ENCODE peak calls at places on chromosomes 11 and 22, in eight cellular contexts. B, G, Z, V, T, K, N and W are unnamed samples.

GRCh38 chr11:111603633-111604130 is 1.4 kb downstream of the SIK2 start:
- DNase-seq in B (no peak), G (no peak), Z (no peak), V (no peak), T (no peak), K (no peak), N (no peak), W (no peak)

GRCh38 chr11:12287374-12288211 is 89.8 kb upstream of the PARVA start:
- DNase-seq in B (peak), G (peak), Z (peak), V (peak), T (no peak), K (no peak), N (no peak), W (peak)

GRCh38 chr11:8309862-8310261 is 46.2 kb upstream of the LMO1 start:
- DNase-seq in B (no peak), G (no peak), Z (no peak), V (peak), T (no peak), K (peak), N (no peak), W (no peak)

GRCh38 chr22:28282346-28282745 is 363.3 kb upstream of the PITPNB start:
- DNase-seq in B (no peak), G (no peak), Z (no peak), V (no peak), T (no peak), K (no peak), N (no peak), W (no peak)

GRCh38 chr11:43685483-43685882 is 4.9 kb downstream of the HSD17B12 start:
- DNase-seq in B (no peak), G (no peak), Z (no peak), V (peak), T (no peak), K (no peak), N (no peak), W (no peak)

GRCh38 chr11:78256962-78257361 is 68.2 kb downstream of the USP35 start:
- DNase-seq in B (peak), G (no peak), Z (no peak), V (no peak), T (peak), K (peak), N (peak), W (peak)

GRCh38 chr11:76166314-76166713 is 40.0 kb downstream of the WNT11 start:
- DNase-seq in B (no peak), G (no peak), Z (no peak), V (no peak), T (no peak), K (no peak), N (no peak), W (no peak)

GRCh38 chr11:63944987-63945386 is 6.2 kb downstream of the NAA40 start:
- DNase-seq in B (peak), G (no peak), Z (no peak), V (no peak), T (no peak), K (peak), N (peak), W (peak)

GRCh38 chr11:118530683-118531596 is at the start of gene TMEM25:
- DNase-seq in B (peak), G (no peak), Z (no peak), V (no peak), T (peak), K (peak), N (peak), W (no peak)

GRCh38 chr11:46360878-46361277 is 13.6 kb downstream of the DGKZ start:
- DNase-seq in B (no peak), G (no peak), Z (no peak), V (no peak), T (no peak), K (no peak), N (no peak), W (no peak)

GRCh38 chr11:46361283-46362145 is 14.3 kb downstream of the DGKZ start:
- DNase-seq in B (peak), G (no peak), Z (no peak), V (no peak), T (peak), K (no peak), N (no peak), W (no peak)

GRCh38 chr11:46362146-46363030 is 15.1 kb downstream of the DGKZ start:
- DNase-seq in B (peak), G (no peak), Z (no peak), V (no peak), T (no peak), K (no peak), N (no peak), W (no peak)

GRCh38 chr11:46357483-46357936 is 10.2 kb downstream of the DGKZ start:
- DNase-seq in B (no peak), G (no peak), Z (no peak), V (no peak), T (no peak), K (peak), N (peak), W (no peak)

GRCh38 chr11:46359936-46360335 is 12.7 kb downstream of the DGKZ start:
- DNase-seq in B (no peak), G (no peak), Z (no peak), V (no peak), T (no peak), K (no peak), N (no peak), W (no peak)
- H3K27ac ChIP-seq in B (no peak), G (no peak), Z (no peak), V (no peak), T (peak), K (no peak), N (no peak), W (no peak)

DNA sequence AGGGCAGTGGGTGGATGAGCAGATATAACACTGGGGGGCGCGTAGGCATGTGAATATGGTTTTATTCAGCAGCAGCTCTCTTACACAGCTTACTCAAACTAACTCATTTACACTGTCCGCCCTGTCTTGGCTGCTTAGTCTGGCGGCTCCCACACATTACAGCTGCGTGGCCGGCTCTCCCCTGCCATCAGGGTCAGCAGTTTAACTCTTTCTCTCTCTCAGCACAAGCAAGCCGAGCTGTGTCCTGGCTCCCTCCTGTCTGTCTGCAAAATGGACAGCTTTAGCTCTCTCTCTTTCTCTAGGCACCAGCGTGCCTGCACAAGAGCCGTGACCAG is 1310.2 kb upstream of the RAG2 start:
- DNase-seq in B (peak), G (no peak), Z (no peak), V (no peak), T (peak), K (no peak), N (peak), W (no peak)
- H3K27ac ChIP-seq in B (no peak), G (no peak), Z (no peak), V (no peak), T (no peak), K (no peak), N (no peak), W (no peak)

GRCh38 chr11:1757861-1758610 is 5.7 kb downstream of the CTSD start:
- DNase-seq in B (peak), G (no peak), Z (no peak), V (no peak), T (no peak), K (no peak), N (no peak), W (no peak)
- H3K27ac ChIP-seq in B (no peak), G (no peak), Z (no peak), V (peak), T (peak), K (no peak), N (peak), W (no peak)

DNA sequence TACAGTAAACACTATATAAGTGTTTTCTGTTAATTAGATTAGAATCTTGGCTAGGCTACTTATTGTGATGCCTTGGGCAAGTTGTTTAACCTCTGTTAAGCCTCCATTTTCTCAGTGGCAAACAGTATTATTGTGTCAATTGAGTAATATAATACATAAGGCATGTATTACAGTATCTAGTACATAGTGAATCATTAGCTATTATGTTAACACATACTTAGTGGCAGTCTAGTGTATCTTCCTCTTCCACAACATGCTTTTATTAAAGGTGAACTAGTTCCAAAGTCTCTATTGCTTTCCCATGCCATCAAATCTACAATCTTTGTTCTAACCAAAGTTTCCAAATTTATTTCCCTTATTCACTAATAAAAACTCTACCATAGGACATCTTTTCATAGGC is 200.9 kb downstream of the SOX6 start:
- DNase-seq in B (no peak), G (peak), Z (no peak), V (peak), T (no peak), K (no peak), N (no peak), W (no peak)
- H3K27ac ChIP-seq in B (no peak), G (peak), Z (no peak), V (peak), T (no peak), K (peak), N (no peak), W (no peak)

GRCh38 chr11:61603667-61604066 is 22.8 kb upstream of the SYT7 start:
- DNase-seq in B (no peak), G (no peak), Z (no peak), V (no peak), T (no peak), K (no peak), N (no peak), W (no peak)

GRCh38 chr11:61598886-61599868 is 18.3 kb upstream of the SYT7 start:
- DNase-seq in B (no peak), G (no peak), Z (no peak), V (no peak), T (no peak), K (no peak), N (no peak), W (no peak)

GRCh38 chr11:61599968-61600710 is 19.3 kb upstream of the SYT7 start:
- DNase-seq in B (no peak), G (no peak), Z (no peak), V (no peak), T (peak), K (no peak), N (no peak), W (no peak)

GRCh38 chr11:61601512-61601911 is 20.6 kb upstream of the SYT7 start:
- DNase-seq in B (no peak), G (no peak), Z (no peak), V (no peak), T (no peak), K (no peak), N (no peak), W (no peak)

DNA sequence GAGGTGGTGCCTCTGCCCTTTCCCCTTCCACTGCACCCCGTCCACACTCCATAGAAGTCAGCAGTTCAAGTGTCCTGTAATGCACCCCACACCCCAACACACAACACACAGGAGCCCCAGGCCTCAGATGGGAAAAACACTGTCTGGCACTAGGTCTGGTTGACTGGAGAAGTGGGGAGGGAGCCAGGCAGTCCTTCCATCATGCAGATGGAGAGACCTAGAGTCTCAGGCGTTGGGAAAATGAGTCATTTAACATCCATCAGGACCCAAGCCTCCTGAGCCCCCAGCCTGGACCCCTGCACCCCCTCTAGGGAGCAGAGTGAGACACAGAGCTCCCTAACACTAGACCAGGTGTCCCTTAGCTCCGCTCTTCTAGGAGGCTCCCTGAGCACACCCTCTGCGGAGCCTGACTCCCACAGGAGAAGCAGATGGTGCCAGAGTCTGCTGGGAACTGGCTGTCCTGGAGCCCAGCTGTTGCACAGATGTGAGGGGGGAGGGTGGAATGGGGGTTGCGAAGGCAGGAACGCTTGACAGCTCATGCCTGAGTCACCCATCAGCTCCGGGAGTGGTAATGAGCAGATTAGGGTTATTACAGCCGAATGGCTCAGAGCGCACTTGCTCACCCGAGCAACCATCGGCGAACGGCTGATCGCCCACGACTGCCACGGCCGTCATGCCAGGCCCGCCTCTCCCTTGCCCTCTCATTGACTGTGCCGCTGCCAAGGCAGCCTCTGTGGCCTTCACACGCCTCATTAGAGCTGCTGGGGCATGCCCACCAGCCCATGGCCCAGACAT is 22.1 kb upstream of the SYT7 start:
- DNase-seq in B (peak), G (peak), Z (peak), V (no peak), T (peak), K (peak), N (peak), W (peak)
- H3K27ac ChIP-seq in B (no peak), G (peak), Z (peak), V (no peak), T (peak), K (peak), N (peak), W (no peak)

GRCh38 chr22:41642711-41643110 is 21.6 kb downstream of the XRCC6 start:
- DNase-seq in B (no peak), G (no peak), Z (no peak), V (no peak), T (no peak), K (no peak), N (no peak), W (no peak)

GRCh38 chr22:41650821-41651220 is 29.7 kb downstream of the XRCC6 start:
- DNase-seq in B (no peak), G (no peak), Z (no peak), V (no peak), T (no peak), K (no peak), N (no peak), W (no peak)

GRCh38 chr22:41647771-41648170 is 26.7 kb downstream of the XRCC6 start:
- DNase-seq in B (no peak), G (no peak), Z (no peak), V (no peak), T (no peak), K (no peak), N (no peak), W (no peak)

GRCh38 chr22:41650229-41650628 is 29.1 kb downstream of the XRCC6 start:
- DNase-seq in B (no peak), G (no peak), Z (no peak), V (no peak), T (no peak), K (no peak), N (no peak), W (no peak)

DNA sequence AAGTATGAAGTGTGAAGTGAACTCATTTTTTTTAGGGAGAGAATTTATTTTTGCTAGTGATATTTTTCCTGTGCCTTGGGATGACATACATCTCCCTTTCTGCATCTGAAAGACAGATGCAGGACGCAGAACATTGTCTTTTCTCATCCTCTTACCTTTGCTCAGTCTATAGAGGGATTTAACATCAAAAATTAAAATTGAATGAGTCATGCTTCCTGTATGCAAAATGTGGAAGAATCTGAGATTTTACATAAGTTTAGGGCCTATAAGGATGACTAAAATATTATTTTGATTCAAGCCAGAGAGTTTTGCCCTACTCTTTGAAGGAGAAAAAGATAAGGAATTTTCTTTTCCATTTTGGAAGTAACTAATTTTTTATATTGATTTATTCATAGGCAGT is 27.3 kb downstream of the XRCC6 start:
- DNase-seq in B (no peak), G (no peak), Z (no peak), V (no peak), T (no peak), K (no peak), N (no peak), W (no peak)
- H3K27ac ChIP-seq in B (no peak), G (no peak), Z (no peak), V (no peak), T (no peak), K (no peak), N (no peak), W (no peak)

DNA sequence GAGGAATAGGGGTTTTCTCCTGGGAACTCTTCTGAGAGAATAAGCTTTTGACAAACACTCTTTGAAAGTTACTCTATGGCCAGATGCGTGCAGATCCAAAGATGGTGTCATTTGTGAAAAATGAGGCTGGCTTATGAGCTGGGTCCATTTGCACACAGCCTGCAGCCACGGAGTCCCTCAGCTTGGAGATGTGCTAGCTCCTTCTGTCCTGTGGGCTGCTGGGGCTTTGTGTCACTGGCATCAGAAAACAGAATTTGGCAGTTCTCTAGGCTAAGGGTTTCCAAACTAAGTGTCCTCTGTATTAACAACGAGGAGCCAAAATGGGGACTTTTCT is 702.4 kb downstream of the NTM start:
- DNase-seq in B (peak), G (no peak), Z (no peak), V (no peak), T (no peak), K (no peak), N (no peak), W (no peak)
- H3K27ac ChIP-seq in B (peak), G (peak), Z (no peak), V (no peak), T (no peak), K (no peak), N (peak), W (no peak)